ENCODE peak calls at places on chromosomes 3 and 15, in eight cellular contexts. One of them, this sample, is unnamed. For H3K4me1, the result is how much of the 10 kb centered on the place peaks cover.

GRCh38 chr3:19147905-19148767 is at the start of gene KCNH8:
- DNase-seq in stomach: peak
- DNase-seq in Panc1: no peak
- DNase-seq in A673: peak
- DNase-seq in heart right ventricle: peak
- DNase-seq in left ventricle myocardium inferior: no peak
- DNase-seq in K562: peak
- DNase-seq in colonic mucosa: peak
- DNase-seq in this sample: no peak

GRCh38 chr3:195838714-195839113 is 27.0 kb upstream of the MUC4 start:
- DNase-seq in stomach: no peak
- DNase-seq in Panc1: no peak
- DNase-seq in A673: no peak
- DNase-seq in heart right ventricle: no peak
- DNase-seq in left ventricle myocardium inferior: no peak
- DNase-seq in K562: no peak
- DNase-seq in colonic mucosa: no peak
- DNase-seq in this sample: no peak

GRCh38 chr3:178203152-178203551 is 333.1 kb upstream of the KCNMB2 start:
- DNase-seq in stomach: no peak
- DNase-seq in Panc1: no peak
- DNase-seq in A673: peak
- DNase-seq in heart right ventricle: no peak
- DNase-seq in left ventricle myocardium inferior: no peak
- DNase-seq in K562: no peak
- DNase-seq in colonic mucosa: no peak
- DNase-seq in this sample: no peak

GRCh38 chr3:25540187-25540765 is 112.2 kb downstream of the RARB start:
- DNase-seq in stomach: no peak
- DNase-seq in Panc1: no peak
- DNase-seq in A673: no peak
- DNase-seq in heart right ventricle: no peak
- DNase-seq in left ventricle myocardium inferior: no peak
- DNase-seq in K562: no peak
- DNase-seq in colonic mucosa: no peak
- DNase-seq in this sample: no peak

GRCh38 chr3:44511238-44511567 is 33.7 kb upstream of the ZNF445 start:
- DNase-seq in stomach: no peak
- DNase-seq in Panc1: no peak
- DNase-seq in A673: no peak
- DNase-seq in heart right ventricle: no peak
- DNase-seq in left ventricle myocardium inferior: no peak
- DNase-seq in K562: no peak
- DNase-seq in colonic mucosa: peak
- DNase-seq in this sample: no peak

GRCh38 chr3:197802505-197803459 is 11.7 kb downstream of the LRCH3 start:
- DNase-seq in stomach: no peak
- DNase-seq in Panc1: no peak
- DNase-seq in A673: peak
- DNase-seq in heart right ventricle: no peak
- DNase-seq in left ventricle myocardium inferior: no peak
- DNase-seq in K562: peak
- DNase-seq in colonic mucosa: no peak
- DNase-seq in this sample: no peak

GRCh38 chr3:46878796-46879436 is 1.4 kb downstream of the PTH1R start:
- DNase-seq in stomach: no peak
- DNase-seq in Panc1: no peak
- DNase-seq in A673: no peak
- DNase-seq in heart right ventricle: no peak
- DNase-seq in left ventricle myocardium inferior: no peak
- DNase-seq in K562: no peak
- DNase-seq in colonic mucosa: no peak
- DNase-seq in this sample: no peak

GRCh38 chr15:72998226-72998625 is 54.0 kb upstream of the NEO1 start:
- DNase-seq in stomach: no peak
- DNase-seq in Panc1: no peak
- DNase-seq in A673: no peak
- DNase-seq in heart right ventricle: no peak
- DNase-seq in left ventricle myocardium inferior: no peak
- DNase-seq in K562: no peak
- DNase-seq in colonic mucosa: no peak
- DNase-seq in this sample: no peak

GRCh38 chr3:114332342-114333179 is 38.7 kb downstream of the TIGIT start:
- DNase-seq in stomach: no peak
- DNase-seq in Panc1: no peak
- DNase-seq in A673: no peak
- DNase-seq in heart right ventricle: no peak
- DNase-seq in left ventricle myocardium inferior: no peak
- DNase-seq in K562: no peak
- DNase-seq in colonic mucosa: no peak
- DNase-seq in this sample: no peak

GRCh38 chr15:44489464-44489863 is 47.5 kb upstream of the EIF3J start:
- DNase-seq in stomach: no peak
- DNase-seq in Panc1: peak
- DNase-seq in A673: peak
- DNase-seq in heart right ventricle: no peak
- DNase-seq in left ventricle myocardium inferior: no peak
- DNase-seq in K562: peak
- DNase-seq in colonic mucosa: no peak
- DNase-seq in this sample: no peak

GRCh38 chr3:14175383-14176037 is 2.9 kb downstream of the XPC start:
- DNase-seq in stomach: no peak
- DNase-seq in Panc1: no peak
- DNase-seq in A673: no peak
- DNase-seq in heart right ventricle: no peak
- DNase-seq in left ventricle myocardium inferior: no peak
- DNase-seq in K562: peak
- DNase-seq in colonic mucosa: no peak
- DNase-seq in this sample: no peak

GRCh38 chr3:195191580-195191979 is 79.4 kb downstream of the XXYLT1 start:
- DNase-seq in stomach: no peak
- DNase-seq in Panc1: no peak
- DNase-seq in A673: no peak
- DNase-seq in heart right ventricle: no peak
- DNase-seq in left ventricle myocardium inferior: no peak
- DNase-seq in K562: no peak
- DNase-seq in colonic mucosa: no peak
- DNase-seq in this sample: no peak

GRCh38 chr3:13023251-13024055 is 49.8 kb downstream of the IQSEC1 start:
- DNase-seq in stomach: no peak
- DNase-seq in Panc1: no peak
- DNase-seq in A673: no peak
- DNase-seq in heart right ventricle: no peak
- DNase-seq in left ventricle myocardium inferior: peak
- DNase-seq in K562: no peak
- DNase-seq in colonic mucosa: no peak
- DNase-seq in this sample: no peak

GRCh38 chr3:142154186-142154585 is 4.8 kb upstream of the TFDP2 start:
- DNase-seq in stomach: no peak
- DNase-seq in Panc1: no peak
- DNase-seq in A673: no peak
- DNase-seq in heart right ventricle: no peak
- DNase-seq in left ventricle myocardium inferior: no peak
- DNase-seq in K562: no peak
- DNase-seq in colonic mucosa: no peak
- DNase-seq in this sample: no peak

GRCh38 chr3:61559108-61559731 is 2.2 kb upstream of the PTPRG start:
- DNase-seq in stomach: no peak
- DNase-seq in Panc1: no peak
- DNase-seq in A673: no peak
- DNase-seq in heart right ventricle: no peak
- DNase-seq in left ventricle myocardium inferior: no peak
- DNase-seq in K562: no peak
- DNase-seq in colonic mucosa: no peak
- DNase-seq in this sample: no peak

GRCh38 chr15:98684441-98684840 is 36.1 kb downstream of the IGF1R start:
- DNase-seq in stomach: no peak
- DNase-seq in Panc1: no peak
- DNase-seq in A673: peak
- DNase-seq in heart right ventricle: no peak
- DNase-seq in left ventricle myocardium inferior: no peak
- DNase-seq in K562: no peak
- DNase-seq in colonic mucosa: no peak
- DNase-seq in this sample: no peak

DNA sequence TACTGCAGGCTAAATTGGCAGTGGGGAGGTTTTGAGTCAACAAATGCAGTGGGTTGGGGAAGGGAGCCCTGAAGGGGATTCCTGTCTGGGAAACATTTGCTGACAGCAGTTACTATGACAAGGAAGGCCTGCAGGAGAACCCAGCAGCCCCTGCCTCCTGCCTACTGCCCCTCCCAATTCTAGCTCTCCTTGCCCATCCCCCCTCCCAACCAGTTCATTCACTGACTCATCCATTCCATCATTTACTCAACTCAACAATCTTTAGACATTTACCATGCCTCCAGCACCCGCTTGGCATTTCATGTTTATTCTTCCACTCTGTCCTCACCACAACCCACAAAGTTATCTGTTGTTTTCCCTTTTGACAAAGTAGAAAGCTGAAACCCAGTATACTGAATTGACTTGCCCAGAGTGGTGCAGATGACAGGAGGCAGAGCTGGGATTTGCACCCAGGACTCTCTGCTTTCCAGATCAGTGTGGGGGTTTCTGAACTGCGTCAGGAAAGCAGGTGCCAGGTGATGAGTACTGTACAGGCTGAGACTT is 75.0 kb downstream of the MAGEF1 start:
- DNase-seq in stomach: peak
- DNase-seq in Panc1: no peak
- DNase-seq in A673: no peak
- DNase-seq in heart right ventricle: no peak
- DNase-seq in left ventricle myocardium inferior: no peak
- DNase-seq in K562: no peak
- DNase-seq in colonic mucosa: no peak
- DNase-seq in this sample: no peak
- TF ChIP-seq CTCF in stomach: no peak
- TF ChIP-seq CTCF in Panc1: no peak
- TF ChIP-seq CTCF in A673: no peak
- TF ChIP-seq CTCF in heart right ventricle: no peak
- TF ChIP-seq CTCF in left ventricle myocardium inferior: no peak
- TF ChIP-seq CTCF in K562: no peak
- TF ChIP-seq CTCF in colonic mucosa: no peak
- TF ChIP-seq CTCF in this sample: no peak

GRCh38 chr3:26962419-26963355 is 340.1 kb downstream of the LRRC3B start:
- DNase-seq in stomach: no peak
- DNase-seq in Panc1: no peak
- DNase-seq in A673: no peak
- DNase-seq in heart right ventricle: no peak
- DNase-seq in left ventricle myocardium inferior: no peak
- DNase-seq in K562: no peak
- DNase-seq in colonic mucosa: no peak
- DNase-seq in this sample: no peak

GRCh38 chr3:26963356-26963742 is 340.8 kb downstream of the LRRC3B start:
- DNase-seq in stomach: no peak
- DNase-seq in Panc1: no peak
- DNase-seq in A673: peak
- DNase-seq in heart right ventricle: no peak
- DNase-seq in left ventricle myocardium inferior: no peak
- DNase-seq in K562: no peak
- DNase-seq in colonic mucosa: no peak
- DNase-seq in this sample: no peak

GRCh38 chr3:26964313-26964712 is 341.7 kb downstream of the LRRC3B start:
- DNase-seq in stomach: no peak
- DNase-seq in Panc1: no peak
- DNase-seq in A673: no peak
- DNase-seq in heart right ventricle: no peak
- DNase-seq in left ventricle myocardium inferior: no peak
- DNase-seq in K562: no peak
- DNase-seq in colonic mucosa: no peak
- DNase-seq in this sample: no peak

GRCh38 chr3:26964836-26965235 is 342.3 kb downstream of the LRRC3B start:
- DNase-seq in stomach: no peak
- DNase-seq in Panc1: no peak
- DNase-seq in A673: peak
- DNase-seq in heart right ventricle: no peak
- DNase-seq in left ventricle myocardium inferior: no peak
- DNase-seq in K562: no peak
- DNase-seq in colonic mucosa: no peak
- DNase-seq in this sample: no peak

DNA sequence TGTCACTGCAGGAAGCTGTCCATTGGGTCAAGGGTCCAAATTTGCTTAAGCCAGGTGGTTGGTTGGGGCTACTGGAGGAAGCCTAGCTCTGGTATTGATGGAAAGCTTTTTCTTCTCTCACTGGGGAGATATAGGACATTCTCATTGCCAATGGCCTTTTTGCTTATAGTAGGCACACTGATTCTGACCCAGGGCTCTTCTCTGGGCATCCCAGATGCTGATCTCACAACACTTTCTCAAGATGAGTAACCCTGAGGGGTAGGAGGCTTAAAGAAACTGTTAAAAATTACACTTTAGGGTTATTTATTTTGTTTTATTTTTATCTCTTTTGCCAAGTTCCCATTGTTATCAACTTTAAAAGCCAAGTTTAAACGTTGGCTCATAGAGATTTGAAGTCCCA is 337.8 kb downstream of the LRRC3B start:
- DNase-seq in stomach: no peak
- DNase-seq in Panc1: no peak
- DNase-seq in A673: no peak
- DNase-seq in heart right ventricle: no peak
- DNase-seq in left ventricle myocardium inferior: no peak
- DNase-seq in K562: no peak
- DNase-seq in colonic mucosa: no peak
- DNase-seq in this sample: no peak
- H3K4me1 ChIP-seq in stomach: under half
- H3K4me1 ChIP-seq in Panc1: under half
- H3K4me1 ChIP-seq in A673: under half
- H3K4me1 ChIP-seq in heart right ventricle: under half
- H3K4me1 ChIP-seq in left ventricle myocardium inferior: under half
- H3K4me1 ChIP-seq in K562: under half
- H3K4me1 ChIP-seq in colonic mucosa: under half
- H3K4me1 ChIP-seq in this sample: under half

GRCh38 chr3:52494446-52494845 is 692 bp upstream of the STAB1 start:
- DNase-seq in stomach: no peak
- DNase-seq in Panc1: no peak
- DNase-seq in A673: no peak
- DNase-seq in heart right ventricle: no peak
- DNase-seq in left ventricle myocardium inferior: no peak
- DNase-seq in K562: no peak
- DNase-seq in colonic mucosa: no peak
- DNase-seq in this sample: no peak
- TF ChIP-seq CTCF in stomach: no peak
- TF ChIP-seq CTCF in Panc1: no peak
- TF ChIP-seq CTCF in A673: no peak
- TF ChIP-seq CTCF in heart right ventricle: no peak
- TF ChIP-seq CTCF in left ventricle myocardium inferior: no peak
- TF ChIP-seq CTCF in K562: no peak
- TF ChIP-seq CTCF in colonic mucosa: no peak
- TF ChIP-seq CTCF in this sample: no peak

GRCh38 chr3:50336452-50337174 is 4.0 kb downstream of the RASSF1 start:
- DNase-seq in stomach: peak
- DNase-seq in Panc1: no peak
- DNase-seq in A673: no peak
- DNase-seq in heart right ventricle: no peak
- DNase-seq in left ventricle myocardium inferior: no peak
- DNase-seq in K562: no peak
- DNase-seq in colonic mucosa: no peak
- DNase-seq in this sample: no peak
- H3K4me1 ChIP-seq in stomach: half or more
- H3K4me1 ChIP-seq in Panc1: under half
- H3K4me1 ChIP-seq in A673: under half
- H3K4me1 ChIP-seq in heart right ventricle: half or more
- H3K4me1 ChIP-seq in left ventricle myocardium inferior: half or more
- H3K4me1 ChIP-seq in K562: under half
- H3K4me1 ChIP-seq in colonic mucosa: under half
- H3K4me1 ChIP-seq in this sample: half or more

GRCh38 chr3:59968510-59968909 is 918.7 kb upstream of the CFAP20DC start:
- DNase-seq in stomach: no peak
- DNase-seq in Panc1: no peak
- DNase-seq in A673: peak
- DNase-seq in heart right ventricle: no peak
- DNase-seq in left ventricle myocardium inferior: no peak
- DNase-seq in K562: no peak
- DNase-seq in colonic mucosa: no peak
- DNase-seq in this sample: no peak
- TF ChIP-seq CTCF in stomach: no peak
- TF ChIP-seq CTCF in Panc1: no peak
- TF ChIP-seq CTCF in A673: no peak
- TF ChIP-seq CTCF in heart right ventricle: no peak
- TF ChIP-seq CTCF in left ventricle myocardium inferior: no peak
- TF ChIP-seq CTCF in K562: no peak
- TF ChIP-seq CTCF in colonic mucosa: no peak
- TF ChIP-seq CTCF in this sample: no peak